ENCODE peak calls at places on chromosomes 16 and 17, in five cellular contexts. One of them, this sample, is unnamed.

GRCh38 chr17:40818733-40819527 is 3.5 kb downstream of the KRT10 start:
- DNase-seq in H1: no peak
- DNase-seq in GM12878: no peak
- DNase-seq in NT2/D1: peak; percentile 54
- DNase-seq in HepG2: peak; percentile 68
- DNase-seq in this sample: peak; percentile 62

GRCh38 chr17:59373879-59374495 is 42.5 kb downstream of the YPEL2 start:
- DNase-seq in NT2/D1: no peak
- DNase-seq in H1: no peak
- DNase-seq in GM12878: no peak
- DNase-seq in HepG2: no peak
- DNase-seq in this sample: no peak

GRCh38 chr16:85777583-85778310 is 21.6 kb downstream of the EMC8 start:
- DNase-seq in GM12878: no peak
- DNase-seq in H1: no peak
- DNase-seq in HepG2: no peak
- DNase-seq in NT2/D1: no peak
- DNase-seq in this sample: no peak

GRCh38 chr17:77354420-77354720 is 213.6 kb downstream of the SEC14L1 start:
- DNase-seq in H1: no peak
- DNase-seq in HepG2: no peak
- DNase-seq in NT2/D1: no peak
- DNase-seq in GM12878: no peak
- DNase-seq in this sample: peak; percentile 3

GRCh38 chr17:42681976-42682375 is 333 bp upstream of the CCR10 start:
- DNase-seq in H1: no peak
- DNase-seq in NT2/D1: no peak
- DNase-seq in GM12878: no peak
- DNase-seq in HepG2: no peak
- DNase-seq in this sample: no peak

GRCh38 chr17:34711646-34712045 is 132.3 kb downstream of the TMEM132E start:
- DNase-seq in H1: no peak
- DNase-seq in HepG2: no peak
- DNase-seq in NT2/D1: no peak
- DNase-seq in GM12878: no peak
- DNase-seq in this sample: no peak

GRCh38 chr16:10240854-10241613 is 58.8 kb upstream of the GRIN2A start:
- DNase-seq in HepG2: no peak
- DNase-seq in NT2/D1: no peak
- DNase-seq in GM12878: no peak
- DNase-seq in H1: no peak
- DNase-seq in this sample: no peak

GRCh38 chr16:87897563-87898505 is 28.5 kb upstream of the SLC7A5 start:
- DNase-seq in GM12878: no peak
- DNase-seq in H1: no peak
- DNase-seq in HepG2: no peak
- DNase-seq in NT2/D1: no peak
- DNase-seq in this sample: no peak

GRCh38 chr16:63695347-63695746 is 1426.5 kb downstream of the CDH11 start:
- DNase-seq in NT2/D1: no peak
- DNase-seq in H1: no peak
- DNase-seq in GM12878: no peak
- DNase-seq in HepG2: no peak
- DNase-seq in this sample: no peak

GRCh38 chr17:61815863-61816523 is 47.3 kb downstream of the BRIP1 start:
- DNase-seq in GM12878: no peak
- DNase-seq in HepG2: no peak
- DNase-seq in NT2/D1: no peak
- DNase-seq in H1: no peak
- DNase-seq in this sample: no peak

GRCh38 chr17:63753215-63753614 is 11.6 kb upstream of the STRADA start:
- DNase-seq in HepG2: no peak
- DNase-seq in H1: no peak
- DNase-seq in NT2/D1: no peak
- DNase-seq in GM12878: no peak
- DNase-seq in this sample: no peak

GRCh38 chr16:14071576-14072271 is 605 bp downstream of the MRTFB start:
- DNase-seq in HepG2: peak; percentile 30
- DNase-seq in GM12878: no peak
- DNase-seq in H1: no peak
- DNase-seq in NT2/D1: no peak
- DNase-seq in this sample: no peak

GRCh38 chr16:86410529-86410928 is 99.8 kb upstream of the FOXF1 start:
- DNase-seq in HepG2: no peak
- DNase-seq in H1: no peak
- DNase-seq in GM12878: no peak
- DNase-seq in NT2/D1: no peak
- DNase-seq in this sample: no peak

GRCh38 chr17:62179525-62180161 is 114.6 kb upstream of the MED13 start:
- DNase-seq in NT2/D1: no peak
- DNase-seq in HepG2: peak; percentile 52
- DNase-seq in H1: no peak
- DNase-seq in GM12878: no peak
- DNase-seq in this sample: no peak

GRCh38 chr16:22340945-22341344 is 33.5 kb downstream of the CDR2 start:
- DNase-seq in H1: no peak
- DNase-seq in GM12878: no peak
- DNase-seq in NT2/D1: no peak
- DNase-seq in HepG2: no peak
- DNase-seq in this sample: no peak

GRCh38 chr16:88526008-88526905 is 43.9 kb upstream of the ZC3H18 start:
- DNase-seq in HepG2: no peak
- DNase-seq in NT2/D1: no peak
- DNase-seq in H1: no peak
- DNase-seq in GM12878: no peak
- DNase-seq in this sample: no peak

GRCh38 chr17:6477831-6478383 is 33.7 kb downstream of the PIMREG start:
- DNase-seq in NT2/D1: no peak
- DNase-seq in GM12878: no peak
- DNase-seq in H1: no peak
- DNase-seq in HepG2: no peak
- DNase-seq in this sample: no peak

GRCh38 chr17:6475411-6475810 is 31.2 kb downstream of the PIMREG start:
- DNase-seq in HepG2: no peak
- DNase-seq in GM12878: no peak
- DNase-seq in H1: no peak
- DNase-seq in NT2/D1: no peak
- DNase-seq in this sample: no peak

GRCh38 chr17:6476834-6477210 is 32.6 kb downstream of the PIMREG start:
- DNase-seq in GM12878: no peak
- DNase-seq in HepG2: no peak
- DNase-seq in H1: no peak
- DNase-seq in NT2/D1: no peak
- DNase-seq in this sample: no peak

GRCh38 chr17:6474906-6475305 is 30.7 kb downstream of the PIMREG start:
- DNase-seq in GM12878: no peak
- DNase-seq in H1: no peak
- DNase-seq in HepG2: no peak
- DNase-seq in NT2/D1: no peak
- DNase-seq in this sample: no peak

GRCh38 chr17:6476061-6476833 is 32.0 kb downstream of the PIMREG start:
- DNase-seq in GM12878: no peak
- DNase-seq in H1: no peak
- DNase-seq in HepG2: no peak
- DNase-seq in NT2/D1: no peak
- DNase-seq in this sample: no peak
- TF ChIP-seq SUZ12 in GM12878: no peak
- TF ChIP-seq SUZ12 in H1: no peak
- TF ChIP-seq SUZ12 in HepG2: no peak
- TF ChIP-seq SUZ12 in NT2/D1: no peak
- TF ChIP-seq SUZ12 in this sample: no peak

GRCh38 chr16:69100046-69100765 is 5.2 kb upstream of the HAS3 start:
- DNase-seq in H1: no peak
- DNase-seq in NT2/D1: no peak
- DNase-seq in HepG2: no peak
- DNase-seq in GM12878: no peak
- DNase-seq in this sample: no peak
- TF ChIP-seq SUZ12 in H1: no peak
- TF ChIP-seq SUZ12 in NT2/D1: no peak
- TF ChIP-seq SUZ12 in HepG2: no peak
- TF ChIP-seq SUZ12 in GM12878: no peak
- TF ChIP-seq SUZ12 in this sample: no peak

DNA sequence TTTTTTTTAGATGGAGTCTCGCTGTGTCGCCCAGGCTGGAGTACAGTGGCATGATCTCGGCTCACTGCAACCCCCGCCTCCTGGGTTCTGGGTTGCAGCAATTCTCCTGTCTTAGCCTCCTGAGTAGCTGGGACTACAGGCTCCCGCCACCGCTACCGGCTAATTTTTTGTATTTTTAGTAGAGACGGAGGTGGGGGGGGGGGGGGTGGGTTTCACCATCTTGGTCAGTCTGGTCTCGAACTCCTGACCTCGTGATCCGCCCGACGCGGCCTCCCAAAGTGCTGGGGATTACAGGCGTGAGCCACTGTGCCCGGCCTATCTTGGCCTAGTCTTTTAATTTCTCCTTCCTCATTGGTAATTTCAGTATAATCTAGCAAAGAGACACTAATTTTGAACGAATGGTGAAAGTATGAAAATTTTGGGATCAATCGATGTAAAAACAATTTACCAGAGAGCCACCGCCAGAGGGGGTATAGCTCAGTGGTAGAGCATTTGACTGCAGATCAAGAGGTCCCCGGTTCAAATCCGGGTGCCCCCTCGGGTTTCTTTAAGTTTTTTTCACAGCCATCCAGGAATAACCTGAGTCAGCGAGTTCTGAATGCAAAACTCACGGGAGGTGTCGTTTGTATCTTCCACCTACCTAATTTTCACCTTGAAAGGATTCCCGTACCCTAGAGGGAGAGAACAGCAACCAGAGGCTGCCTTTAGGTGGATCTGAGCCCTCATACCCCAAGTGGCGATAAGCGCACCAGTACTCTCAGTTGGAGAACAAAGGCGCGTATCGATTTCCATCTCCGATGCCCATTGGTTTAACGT is 2.5 kb upstream of the LASP1 start:
- DNase-seq in H1: peak; percentile 54
- DNase-seq in HepG2: peak; percentile 77
- DNase-seq in NT2/D1: no peak
- DNase-seq in GM12878: peak; percentile 73
- DNase-seq in this sample: no peak
- TF ChIP-seq SUZ12 in H1: no peak
- TF ChIP-seq SUZ12 in HepG2: no peak
- TF ChIP-seq SUZ12 in NT2/D1: no peak
- TF ChIP-seq SUZ12 in GM12878: no peak
- TF ChIP-seq SUZ12 in this sample: no peak

DNA sequence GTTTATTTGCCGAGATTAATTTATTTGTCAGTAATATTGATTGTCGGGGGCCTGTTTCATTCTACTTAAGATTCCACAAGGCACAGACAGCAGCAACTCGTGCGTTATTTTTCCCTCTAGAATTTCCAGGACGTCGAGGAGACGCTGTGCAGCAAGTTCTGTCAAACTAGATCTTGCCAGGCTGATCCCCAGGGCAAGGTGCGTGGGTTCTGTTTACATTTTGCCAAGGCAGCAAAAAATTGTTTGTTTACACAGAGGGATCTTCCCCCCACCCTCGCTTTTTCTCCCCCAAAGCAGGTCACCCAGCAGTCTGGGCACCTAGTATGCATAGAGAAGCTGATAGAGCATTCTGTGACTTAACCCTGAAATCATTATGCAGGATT is 111.4 kb downstream of the IRX3 start:
- DNase-seq in NT2/D1: no peak
- DNase-seq in HepG2: no peak
- DNase-seq in GM12878: no peak
- DNase-seq in H1: no peak
- DNase-seq in this sample: no peak
- TF ChIP-seq SUZ12 in NT2/D1: no peak
- TF ChIP-seq SUZ12 in HepG2: no peak
- TF ChIP-seq SUZ12 in GM12878: no peak
- TF ChIP-seq SUZ12 in H1: no peak
- TF ChIP-seq SUZ12 in this sample: no peak